ENCODE peak calls at places on chromosome 7, in nine cellular contexts. R is astrocyte; N is K562; B is lung; H is ascending aorta; F is IMR-90; V is fibroblast of lung; J is CD4-positive, CD25-positive, alpha-beta regulatory T cell; O is mesendoderm. X is an unnamed sample.

GRCh38 chr7:67552738-67553137 is 556.1 kb downstream of the TYW1 start:
- DNase-seq in N (peak; percentile 27), H (no peak), J (no peak), F (no peak), V (no peak), O (no peak), R (no peak), B (no peak), X (no peak)

GRCh38 chr7:123601530-123601929 is at the start of gene ASB15:
- DNase-seq in R (no peak), N (no peak), J (no peak), H (no peak), B (no peak), F (no peak), V (peak; percentile 2), O (no peak), X (no peak)

GRCh38 chr7:7944619-7945282 is 23.8 kb upstream of the GLCCI1 start:
- DNase-seq in J (peak; percentile 68), N (no peak), O (peak; percentile 9), H (no peak), B (no peak), V (no peak), R (no peak), F (no peak), X (no peak)

GRCh38 chr7:23106491-23106800 is 861 bp downstream of the KLHL7 start:
- DNase-seq in O (no peak), J (no peak), F (no peak), N (no peak), R (peak; percentile 28), B (no peak), V (peak; percentile 48), H (no peak), X (no peak)

GRCh38 chr7:83410989-83411591 is 237.8 kb downstream of the SEMA3E start:
- DNase-seq in F (peak; percentile 61), B (no peak), O (peak; percentile 58), J (no peak), H (no peak), R (peak; percentile 36), N (peak; percentile 16), V (peak; percentile 53), X (peak; percentile 16)

GRCh38 chr7:159097661-159098423 is 46.8 kb downstream of the VIPR2 start:
- DNase-seq in O (no peak), R (no peak), N (no peak), H (peak; percentile 79), V (no peak), F (no peak), B (no peak), J (no peak), X (no peak)

GRCh38 chr7:116610210-116610609 is 61.8 kb upstream of the MET start:
- DNase-seq in O (no peak), J (no peak), F (peak; percentile 41), V (peak; percentile 89), N (no peak), H (no peak), B (no peak), R (peak; percentile 90), X (peak; percentile 65)

GRCh38 chr7:29397398-29397797 is 166.2 kb upstream of the PRR15 start:
- DNase-seq in V (no peak), B (no peak), F (no peak), N (no peak), H (no peak), O (no peak), J (no peak), R (no peak), X (no peak)

GRCh38 chr7:16200591-16200990 is 220.7 kb downstream of the CRPPA start:
- DNase-seq in O (no peak), N (no peak), B (no peak), J (no peak), H (no peak), R (no peak), F (no peak), V (no peak), X (no peak)

GRCh38 chr7:141551773-141552162 is 558 bp downstream of the AGK start:
- DNase-seq in H (no peak), N (no peak), B (no peak), J (no peak), F (no peak), R (no peak), V (peak; percentile 18), O (no peak), X (no peak)

GRCh38 chr7:28395404-28395803 is 16.9 kb upstream of the CREB5 start:
- DNase-seq in J (no peak), N (no peak), H (no peak), B (no peak), F (no peak), R (no peak), V (no peak), O (no peak), X (no peak)

GRCh38 chr7:149753370-149754233 is 19.8 kb downstream of the ZNF467 start:
- DNase-seq in O (peak; percentile 54), B (peak; percentile 39), N (peak; percentile 70), F (peak; percentile 25), H (no peak), R (peak; percentile 12), J (no peak), V (no peak), X (peak; percentile 29)

GRCh38 chr7:24709051-24709450 is 48.2 kb downstream of the GSDME start:
- DNase-seq in V (no peak), N (no peak), O (no peak), H (no peak), B (no peak), F (no peak), R (no peak), J (no peak), X (no peak)

DNA sequence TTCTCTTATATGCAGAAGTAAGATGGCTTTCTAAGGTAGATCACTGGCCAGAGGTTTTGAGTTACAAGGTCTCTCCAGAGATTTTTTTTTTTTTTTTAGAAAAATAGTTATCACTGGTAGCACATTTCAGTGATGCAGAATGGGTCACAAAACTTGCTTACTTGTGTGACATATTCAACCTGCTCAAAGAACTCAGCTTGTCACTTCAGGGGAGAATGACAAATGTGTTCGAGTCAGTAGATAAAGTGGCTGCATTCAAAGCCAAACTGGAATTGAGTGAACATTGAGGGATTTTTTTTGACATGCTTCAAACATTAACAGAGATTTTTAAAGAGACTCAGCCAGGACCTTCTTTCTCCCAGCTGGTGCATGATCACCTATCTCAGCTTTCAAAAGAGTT is 33.4 kb downstream of the PHTF2 start:
- DNase-seq in H (no peak), N (peak; percentile 44), V (no peak), F (no peak), J (no peak), O (no peak), R (no peak), B (no peak), X (no peak)
- H3K27ac ChIP-seq in H (no peak overlapping the region), N (peak overlapping the region; percentile 58), V (no peak overlapping the region), F (no peak overlapping the region), J (peak overlapping the region; percentile 45), O (no peak overlapping the region), R (no peak overlapping the region), B (no peak overlapping the region), X (no peak overlapping the region)

GRCh38 chr7:26186364-26187311 is 13.9 kb downstream of the HNRNPA2B1 start:
- DNase-seq in B (no peak), N (no peak), O (no peak), V (no peak), H (no peak), J (no peak), R (no peak), F (no peak), X (no peak)
- H3K36me3 ChIP-seq in B (peaks cover 12% of the 10 kb centered on the region), N (peaks cover 43% of the 10 kb centered on the region), O (peaks cover 11% of the 10 kb centered on the region), V (peaks cover 12% of the 10 kb centered on the region), H (peaks cover 53% of the 10 kb centered on the region), J (peaks cover 44% of the 10 kb centered on the region), R (peaks cover 46% of the 10 kb centered on the region), F (peaks cover 22% of the 10 kb centered on the region), X (peaks cover 38% of the 10 kb centered on the region)

DNA sequence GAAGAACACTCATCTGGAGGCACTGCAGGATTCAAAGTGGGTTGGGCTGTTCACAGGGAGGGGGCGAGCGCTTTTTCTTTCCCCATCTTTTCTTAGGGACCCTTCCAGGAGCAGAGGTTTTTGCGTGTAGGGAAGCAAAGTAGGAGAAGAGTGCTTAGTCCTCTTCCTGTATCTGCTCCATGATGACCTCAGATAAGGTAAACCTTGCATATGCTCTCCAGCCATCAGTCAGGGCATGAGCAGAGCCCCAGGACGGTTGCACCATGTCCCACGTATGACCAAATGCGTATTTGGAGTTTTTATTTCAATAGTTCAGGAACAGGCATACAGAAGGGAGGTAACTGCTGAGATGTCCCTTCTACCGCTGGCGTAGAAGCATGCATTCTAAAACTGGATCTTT is 253.4 kb upstream of the INHBA start:
- DNase-seq in H (no peak), R (no peak), N (no peak), O (no peak), J (no peak), V (no peak), B (no peak), F (no peak), X (no peak)
- H3K4me3 ChIP-seq in H (peak overlapping the region; percentile 22), R (no peak overlapping the region), N (no peak overlapping the region), O (no peak overlapping the region), J (no peak overlapping the region), V (peak overlapping the region; percentile 21), B (no peak overlapping the region), F (no peak overlapping the region), X (no peak overlapping the region)

GRCh38 chr7:147405621-147406020 is 1184.9 kb upstream of the C7orf33 start:
- DNase-seq in B (no peak), V (no peak), N (no peak), O (no peak), F (no peak), R (no peak), J (no peak), H (no peak), X (no peak)

GRCh38 chr7:147406521-147407115 is 1183.9 kb upstream of the C7orf33 start:
- DNase-seq in N (no peak), H (no peak), R (no peak), F (peak; percentile 37), O (no peak), B (no peak), J (no peak), V (peak; percentile 17), X (no peak)

GRCh38 chr7:147400221-147400689 is 1190.3 kb upstream of the C7orf33 start:
- DNase-seq in V (peak; percentile 67), J (no peak), R (peak; percentile 54), H (no peak), N (no peak), F (peak; percentile 70), O (no peak), B (no peak), X (peak; percentile 39)

GRCh38 chr7:147400926-147401325 is 1189.6 kb upstream of the C7orf33 start:
- DNase-seq in N (no peak), H (no peak), B (no peak), J (no peak), V (no peak), O (no peak), F (no peak), R (no peak), X (no peak)
- H3K27ac ChIP-seq in N (no peak overlapping the region), H (no peak overlapping the region), B (no peak overlapping the region), J (no peak overlapping the region), V (no peak overlapping the region), O (no peak overlapping the region), F (no peak overlapping the region), R (no peak overlapping the region), X (no peak overlapping the region)